ENCODE peak calls at places on chromosomes 3 and 15, in five cellular contexts. P, A, K, Q and Z are unnamed samples.

GRCh38 chr15:62440310-62440709 is 275.2 kb upstream of the C2CD4B start:
- DNase-seq in A (no peak), Q (no peak), K (no peak), P (no peak), Z (no peak)

GRCh38 chr15:96553931-96554330 is 223.4 kb downstream of the NR2F2 start:
- DNase-seq in P (no peak), K (no peak), Q (no peak), A (no peak), Z (peak; percentile 30)

GRCh38 chr3:171900396-171900795 is 57.2 kb downstream of the TMEM212 start:
- DNase-seq in A (no peak), P (no peak), Q (no peak), K (no peak), Z (no peak)

GRCh38 chr3:161310649-161311423 is 60.5 kb downstream of the SPTSSB start:
- DNase-seq in K (peak; percentile 61), Q (peak; percentile 76), P (no peak), A (peak; percentile 64), Z (no peak)

GRCh38 chr15:36358094-36358961 is 221.1 kb upstream of the CDIN1 start:
- DNase-seq in P (peak; percentile 47), Q (no peak), K (no peak), A (no peak), Z (no peak)

GRCh38 chr15:74988007-74988800 is 7.2 kb upstream of the SCAMP5 start:
- DNase-seq in A (peak; percentile 63), Q (peak; percentile 54), K (peak; percentile 58), P (peak; percentile 81), Z (peak; percentile 83)

GRCh38 chr3:172285844-172286243 is 162.4 kb downstream of the GHSR start:
- DNase-seq in A (no peak), P (no peak), Q (no peak), K (no peak), Z (no peak)

GRCh38 chr15:67801142-67801541 is 24.2 kb upstream of the SKOR1 start:
- DNase-seq in A (no peak), P (no peak), K (no peak), Q (no peak), Z (no peak)

GRCh38 chr15:68224108-68224507 is 5.4 kb downstream of the CLN6 start:
- DNase-seq in A (no peak), Q (no peak), P (no peak), K (no peak), Z (no peak)

GRCh38 chr15:62835351-62835750 is 207.2 kb upstream of the TPM1 start:
- DNase-seq in Q (no peak), A (no peak), P (no peak), K (no peak), Z (no peak)

GRCh38 chr15:78873796-78874761 is 1.4 kb downstream of the MORF4L1 start:
- DNase-seq in K (peak; percentile 35), A (peak; percentile 50), Q (peak; percentile 45), P (peak; percentile 75), Z (peak; percentile 37)

GRCh38 chr3:62703423-62704167 is 171.6 kb downstream of the CADPS start:
- DNase-seq in P (no peak), K (no peak), A (no peak), Q (no peak), Z (no peak)

GRCh38 chr3:24678441-24678865 is 183.8 kb upstream of the THRB start:
- DNase-seq in Q (no peak), A (peak; percentile 36), K (peak; percentile 35), P (peak; percentile 85), Z (no peak)

GRCh38 chr15:61879219-61879618 is 181.0 kb downstream of the VPS13C start:
- DNase-seq in P (no peak), K (no peak), A (no peak), Q (no peak), Z (no peak)

GRCh38 chr3:181176610-181177009 is 187.1 kb upstream of the DNAJC19 start:
- DNase-seq in K (peak; percentile 39), Q (no peak), A (peak; percentile 60), P (peak; percentile 72), Z (peak; percentile 80)

GRCh38 chr3:52833202-52833601 is 1.6 kb downstream of the MUSTN1 start:
- DNase-seq in P (no peak), Q (no peak), K (no peak), A (no peak), Z (no peak)

GRCh38 chr3:12582730-12583129 is 25.8 kb downstream of the MKRN2 start:
- DNase-seq in A (no peak), K (no peak), Q (no peak), P (no peak), Z (no peak)

GRCh38 chr3:161221881-161222600 is 930 bp downstream of the NMD3 start:
- DNase-seq in P (peak; percentile 27), Q (no peak), A (peak; percentile 28), K (peak; percentile 10), Z (peak; percentile 47)

GRCh38 chr15:56948000-56948765 is 29.7 kb downstream of the TCF12 start:
- DNase-seq in K (no peak), P (no peak), A (no peak), Q (no peak), Z (no peak)

GRCh38 chr3:135349254-135349948 is 554.3 kb downstream of the EPHB1 start:
- DNase-seq in Q (no peak), K (no peak), A (no peak), P (no peak), Z (no peak)

GRCh38 chr15:58444056-58444455 is 12.3 kb downstream of the LIPC start:
- DNase-seq in Q (no peak), A (no peak), P (no peak), K (no peak), Z (no peak)

GRCh38 chr15:44308415-44308814 is 19.9 kb downstream of the GOLM2 start:
- DNase-seq in A (peak; percentile 36), Q (no peak), K (peak; percentile 36), P (no peak), Z (no peak)

GRCh38 chr15:42605281-42605744 is 29.9 kb downstream of the STARD9 start:
- DNase-seq in Q (no peak), K (no peak), A (no peak), P (peak; percentile 43), Z (peak; percentile 92)

GRCh38 chr3:42020681-42021307 is 58.9 kb upstream of the ULK4 start:
- DNase-seq in Q (no peak), K (no peak), P (no peak), A (no peak), Z (no peak)

GRCh38 chr3:15051531-15051930 is 13.6 kb downstream of the MRPS25 start:
- DNase-seq in A (peak; percentile 68), K (peak; percentile 50), Q (peak; percentile 49), P (peak; percentile 82), Z (peak; percentile 65)